ENCODE peak calls at places on chromosomes 12 and 14, in eight cellular contexts. One of them, this sample, is unnamed.

GRCh38 chr12:123614531-123614930 is 12.6 kb downstream of the DDX55 start:
- DNase-seq in pancreas: no peak
- DNase-seq in thoracic aorta: no peak
- DNase-seq in bronchial epithelial cell: peak; percentile 25
- DNase-seq in colonic mucosa: no peak
- DNase-seq in CD8-positive, alpha-beta T cell: no peak
- DNase-seq in right atrium auricular region: no peak
- DNase-seq in fibroblast of lung: peak; percentile 20
- DNase-seq in this sample: no peak

GRCh38 chr14:89660183-89660582 is 243.2 kb upstream of the FOXN3 start:
- DNase-seq in right atrium auricular region: no peak
- DNase-seq in bronchial epithelial cell: no peak
- DNase-seq in colonic mucosa: no peak
- DNase-seq in fibroblast of lung: peak; percentile 29
- DNase-seq in CD8-positive, alpha-beta T cell: no peak
- DNase-seq in pancreas: no peak
- DNase-seq in thoracic aorta: no peak
- DNase-seq in this sample: no peak

GRCh38 chr14:103056322-103057027 is 874 bp downstream of the CDC42BPB start:
- DNase-seq in fibroblast of lung: peak; percentile 64
- DNase-seq in right atrium auricular region: peak; percentile 72
- DNase-seq in bronchial epithelial cell: peak; percentile 30
- DNase-seq in thoracic aorta: no peak
- DNase-seq in colonic mucosa: peak; percentile 79
- DNase-seq in CD8-positive, alpha-beta T cell: no peak
- DNase-seq in pancreas: peak; percentile 87
- DNase-seq in this sample: no peak

GRCh38 chr14:103071544-103072251 is 12.3 kb upstream of the LBHD2 start:
- DNase-seq in thoracic aorta: no peak
- DNase-seq in fibroblast of lung: no peak
- DNase-seq in CD8-positive, alpha-beta T cell: no peak
- DNase-seq in right atrium auricular region: no peak
- DNase-seq in colonic mucosa: peak; percentile 64
- DNase-seq in bronchial epithelial cell: peak; percentile 62
- DNase-seq in pancreas: peak; percentile 62
- DNase-seq in this sample: no peak

GRCh38 chr12:8823565-8824300 is 1.3 kb downstream of the A2ML1 start:
- DNase-seq in fibroblast of lung: peak; percentile 33
- DNase-seq in colonic mucosa: no peak
- DNase-seq in bronchial epithelial cell: no peak
- DNase-seq in pancreas: no peak
- DNase-seq in thoracic aorta: no peak
- DNase-seq in right atrium auricular region: no peak
- DNase-seq in CD8-positive, alpha-beta T cell: no peak
- DNase-seq in this sample: no peak

GRCh38 chr14:89767861-89768268 is 186.7 kb downstream of the EFCAB11 start:
- DNase-seq in thoracic aorta: no peak
- DNase-seq in CD8-positive, alpha-beta T cell: peak; percentile 52
- DNase-seq in pancreas: no peak
- DNase-seq in colonic mucosa: peak; percentile 48
- DNase-seq in right atrium auricular region: no peak
- DNase-seq in fibroblast of lung: peak; percentile 48
- DNase-seq in bronchial epithelial cell: peak; percentile 50
- DNase-seq in this sample: no peak

GRCh38 chr14:77318006-77318553 is 2.6 kb downstream of the POMT2 start:
- DNase-seq in right atrium auricular region: no peak
- DNase-seq in bronchial epithelial cell: no peak
- DNase-seq in thoracic aorta: no peak
- DNase-seq in colonic mucosa: no peak
- DNase-seq in CD8-positive, alpha-beta T cell: no peak
- DNase-seq in pancreas: no peak
- DNase-seq in fibroblast of lung: no peak
- DNase-seq in this sample: no peak

GRCh38 chr12:9149372-9149771 is 33.7 kb upstream of the A2M start:
- DNase-seq in right atrium auricular region: no peak
- DNase-seq in CD8-positive, alpha-beta T cell: no peak
- DNase-seq in pancreas: no peak
- DNase-seq in thoracic aorta: no peak
- DNase-seq in colonic mucosa: no peak
- DNase-seq in fibroblast of lung: no peak
- DNase-seq in bronchial epithelial cell: peak; percentile 20
- DNase-seq in this sample: no peak

GRCh38 chr12:115203661-115204060 is 519.7 kb upstream of the TBX3 start:
- DNase-seq in bronchial epithelial cell: no peak
- DNase-seq in thoracic aorta: no peak
- DNase-seq in right atrium auricular region: no peak
- DNase-seq in CD8-positive, alpha-beta T cell: no peak
- DNase-seq in fibroblast of lung: peak; percentile 82
- DNase-seq in pancreas: no peak
- DNase-seq in colonic mucosa: no peak
- DNase-seq in this sample: no peak

GRCh38 chr12:131989021-131989420 is 39.3 kb downstream of the EP400 start:
- DNase-seq in CD8-positive, alpha-beta T cell: no peak
- DNase-seq in colonic mucosa: no peak
- DNase-seq in bronchial epithelial cell: no peak
- DNase-seq in pancreas: no peak
- DNase-seq in right atrium auricular region: no peak
- DNase-seq in thoracic aorta: no peak
- DNase-seq in fibroblast of lung: no peak
- DNase-seq in this sample: no peak

GRCh38 chr12:110846615-110847566 is at the start of gene CCDC63:
- DNase-seq in CD8-positive, alpha-beta T cell: peak; percentile 11
- DNase-seq in thoracic aorta: no peak
- DNase-seq in right atrium auricular region: peak; percentile 63
- DNase-seq in bronchial epithelial cell: no peak
- DNase-seq in fibroblast of lung: peak; percentile 55
- DNase-seq in colonic mucosa: peak; percentile 55
- DNase-seq in pancreas: peak; percentile 77
- DNase-seq in this sample: no peak

GRCh38 chr14:101891471-101891870 is 72.9 kb upstream of the DYNC1H1 start:
- DNase-seq in fibroblast of lung: no peak
- DNase-seq in bronchial epithelial cell: no peak
- DNase-seq in pancreas: no peak
- DNase-seq in CD8-positive, alpha-beta T cell: no peak
- DNase-seq in thoracic aorta: no peak
- DNase-seq in colonic mucosa: peak; percentile 12
- DNase-seq in right atrium auricular region: no peak
- DNase-seq in this sample: no peak

DNA sequence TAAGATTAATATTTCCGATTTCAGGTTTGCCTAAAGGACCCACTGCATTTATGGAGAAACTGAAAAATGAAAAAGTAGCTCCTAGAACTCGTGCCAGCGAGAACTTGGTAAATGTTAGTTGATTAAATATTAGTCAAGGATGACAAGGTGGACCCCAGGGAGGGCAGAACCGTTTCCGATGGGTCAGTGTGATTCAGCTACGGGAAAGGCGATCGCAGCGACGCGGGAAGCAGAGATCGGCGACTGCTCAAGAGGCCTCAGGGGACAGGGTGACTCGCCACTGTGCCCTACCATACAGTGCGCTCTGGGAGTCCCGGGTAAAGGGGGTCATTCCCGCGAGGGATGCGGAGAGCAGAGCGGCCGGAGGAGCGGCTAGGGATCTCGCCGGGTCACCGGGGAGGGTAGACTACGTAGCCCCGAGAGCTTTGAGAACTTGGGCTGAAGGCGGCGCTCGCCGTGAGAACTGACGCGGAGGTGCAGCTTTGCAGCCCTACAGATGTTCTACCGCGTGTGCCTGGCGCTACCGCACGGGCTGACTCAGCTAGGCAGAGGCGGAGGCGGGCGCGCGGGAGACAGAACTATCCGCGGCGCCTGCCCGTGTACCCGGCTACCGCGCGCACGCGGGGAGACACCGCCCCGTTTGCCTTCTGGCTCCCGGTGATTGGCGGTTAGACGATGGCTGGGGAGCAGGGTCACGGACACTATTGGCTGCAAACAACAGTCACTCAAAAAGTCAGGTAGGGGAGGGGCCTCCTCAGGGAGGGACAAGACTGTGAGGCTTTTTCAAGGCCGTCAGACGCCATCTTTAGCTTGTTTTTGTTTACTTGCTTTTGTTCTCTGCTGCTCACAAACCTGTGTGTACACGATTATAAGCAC is 3.2 kb downstream of the C14orf93 start:
- DNase-seq in CD8-positive, alpha-beta T cell: peak; percentile 93
- DNase-seq in thoracic aorta: peak; percentile 89
- DNase-seq in pancreas: peak; percentile 96
- DNase-seq in bronchial epithelial cell: peak; percentile 94
- DNase-seq in fibroblast of lung: peak; percentile 96
- DNase-seq in right atrium auricular region: peak; percentile 97
- DNase-seq in colonic mucosa: peak; percentile 97
- DNase-seq in this sample: peak; percentile 98
- TF ChIP-seq CTCF in CD8-positive, alpha-beta T cell: no peak
- TF ChIP-seq CTCF in thoracic aorta: peak; percentile 35
- TF ChIP-seq CTCF in pancreas: no peak
- TF ChIP-seq CTCF in bronchial epithelial cell: peak; percentile 32
- TF ChIP-seq CTCF in fibroblast of lung: peak; percentile 43
- TF ChIP-seq CTCF in right atrium auricular region: no peak
- TF ChIP-seq CTCF in colonic mucosa: no peak
- TF ChIP-seq CTCF in this sample: peak; percentile 65

GRCh38 chr14:44783899-44784298 is 177.8 kb downstream of the KLHL28 start:
- DNase-seq in right atrium auricular region: no peak
- DNase-seq in thoracic aorta: no peak
- DNase-seq in colonic mucosa: no peak
- DNase-seq in pancreas: no peak
- DNase-seq in CD8-positive, alpha-beta T cell: no peak
- DNase-seq in fibroblast of lung: no peak
- DNase-seq in bronchial epithelial cell: no peak
- DNase-seq in this sample: no peak

GRCh38 chr14:44785096-44785495 is 176.7 kb downstream of the KLHL28 start:
- DNase-seq in pancreas: no peak
- DNase-seq in fibroblast of lung: peak; percentile 72
- DNase-seq in CD8-positive, alpha-beta T cell: no peak
- DNase-seq in colonic mucosa: no peak
- DNase-seq in right atrium auricular region: no peak
- DNase-seq in thoracic aorta: no peak
- DNase-seq in bronchial epithelial cell: no peak
- DNase-seq in this sample: no peak

GRCh38 chr14:44782775-44783238 is 178.9 kb downstream of the KLHL28 start:
- DNase-seq in bronchial epithelial cell: no peak
- DNase-seq in fibroblast of lung: peak; percentile 95
- DNase-seq in pancreas: no peak
- DNase-seq in thoracic aorta: no peak
- DNase-seq in colonic mucosa: no peak
- DNase-seq in CD8-positive, alpha-beta T cell: no peak
- DNase-seq in right atrium auricular region: no peak
- DNase-seq in this sample: no peak

GRCh38 chr14:44791730-44792129 is 170.0 kb downstream of the KLHL28 start:
- DNase-seq in bronchial epithelial cell: no peak
- DNase-seq in colonic mucosa: no peak
- DNase-seq in pancreas: no peak
- DNase-seq in thoracic aorta: no peak
- DNase-seq in CD8-positive, alpha-beta T cell: no peak
- DNase-seq in fibroblast of lung: peak; percentile 48
- DNase-seq in right atrium auricular region: no peak
- DNase-seq in this sample: no peak

DNA sequence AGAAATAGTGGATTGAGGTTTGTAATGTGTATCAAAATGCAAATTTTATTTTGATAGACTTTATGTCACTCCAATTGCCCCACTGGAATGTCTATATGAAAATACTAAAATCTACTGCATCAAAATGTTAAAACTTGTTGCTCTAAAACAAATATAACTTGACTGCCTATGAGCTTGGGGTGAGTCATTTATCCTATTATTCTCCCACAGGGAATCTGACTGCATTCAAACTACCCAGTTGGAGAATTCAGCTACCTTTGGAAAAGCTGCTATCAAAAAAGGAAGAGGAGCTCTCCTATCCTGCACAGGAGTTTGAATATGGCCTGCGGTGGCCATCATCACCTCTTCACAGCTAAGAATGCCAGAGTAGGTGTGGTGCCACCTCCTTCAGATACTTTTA is 173.1 kb downstream of the KLHL28 start:
- DNase-seq in pancreas: no peak
- DNase-seq in right atrium auricular region: no peak
- DNase-seq in fibroblast of lung: no peak
- DNase-seq in bronchial epithelial cell: no peak
- DNase-seq in thoracic aorta: no peak
- DNase-seq in colonic mucosa: no peak
- DNase-seq in CD8-positive, alpha-beta T cell: no peak
- DNase-seq in this sample: no peak
- H3K27me3 ChIP-seq in pancreas: no peaks in the 10 kb centered on the region
- H3K27me3 ChIP-seq in right atrium auricular region: no peaks in the 10 kb centered on the region
- H3K27me3 ChIP-seq in fibroblast of lung: no peaks in the 10 kb centered on the region
- H3K27me3 ChIP-seq in bronchial epithelial cell: no peaks in the 10 kb centered on the region
- H3K27me3 ChIP-seq in thoracic aorta: no peaks in the 10 kb centered on the region
- H3K27me3 ChIP-seq in colonic mucosa: no peaks in the 10 kb centered on the region
- H3K27me3 ChIP-seq in CD8-positive, alpha-beta T cell: no peaks in the 10 kb centered on the region
- H3K27me3 ChIP-seq in this sample: no peaks in the 10 kb centered on the region

DNA sequence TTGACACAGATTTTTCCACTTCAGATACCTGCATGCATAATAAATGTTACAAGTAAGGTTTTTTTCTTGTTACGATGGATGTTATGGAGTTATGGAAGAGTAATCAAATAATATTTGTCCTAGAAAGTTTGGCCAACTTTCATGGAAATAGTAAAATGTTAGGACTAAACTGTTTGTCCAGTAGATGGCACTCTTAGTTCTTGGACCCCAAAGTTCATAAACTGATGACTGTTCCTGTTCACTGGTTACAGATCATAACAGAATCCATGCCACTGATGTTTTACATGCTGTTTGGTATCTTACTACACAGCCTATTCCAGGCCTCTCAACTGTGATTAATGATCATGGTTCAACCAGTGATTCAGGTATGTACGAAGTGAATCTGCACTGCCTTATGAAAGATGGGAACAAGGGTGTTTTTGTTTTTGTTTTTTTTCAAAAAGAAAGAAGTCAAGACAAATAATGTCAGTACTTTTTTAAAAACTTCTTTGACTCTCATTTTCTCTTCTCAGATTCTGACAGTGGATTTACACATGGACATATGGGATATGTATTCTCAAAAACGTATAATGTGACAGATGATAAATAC is 48.8 kb upstream of the SLCO1C1 start:
- DNase-seq in fibroblast of lung: peak; percentile 51
- DNase-seq in thoracic aorta: no peak
- DNase-seq in bronchial epithelial cell: peak; percentile 43
- DNase-seq in pancreas: no peak
- DNase-seq in right atrium auricular region: no peak
- DNase-seq in CD8-positive, alpha-beta T cell: no peak
- DNase-seq in colonic mucosa: no peak
- DNase-seq in this sample: no peak
- TF ChIP-seq CTCF in fibroblast of lung: peak; percentile 72
- TF ChIP-seq CTCF in thoracic aorta: peak; percentile 59
- TF ChIP-seq CTCF in bronchial epithelial cell: peak; percentile 43
- TF ChIP-seq CTCF in pancreas: peak; percentile 28
- TF ChIP-seq CTCF in right atrium auricular region: peak; percentile 39
- TF ChIP-seq CTCF in CD8-positive, alpha-beta T cell: no peak
- TF ChIP-seq CTCF in colonic mucosa: peak; percentile 26
- TF ChIP-seq CTCF in this sample: peak; percentile 64

GRCh38 chr12:27334052-27334720 is 1.6 kb downstream of the BMAL2 start:
- DNase-seq in thoracic aorta: no peak
- DNase-seq in pancreas: no peak
- DNase-seq in CD8-positive, alpha-beta T cell: no peak
- DNase-seq in bronchial epithelial cell: peak; percentile 46
- DNase-seq in fibroblast of lung: no peak
- DNase-seq in colonic mucosa: no peak
- DNase-seq in right atrium auricular region: no peak
- DNase-seq in this sample: no peak
- H3K27me3 ChIP-seq in thoracic aorta: no peaks in the 10 kb centered on the region
- H3K27me3 ChIP-seq in pancreas: no peaks in the 10 kb centered on the region
- H3K27me3 ChIP-seq in CD8-positive, alpha-beta T cell: peaks cover 5% of the 10 kb centered on the region
- H3K27me3 ChIP-seq in bronchial epithelial cell: no peaks in the 10 kb centered on the region
- H3K27me3 ChIP-seq in fibroblast of lung: no peaks in the 10 kb centered on the region
- H3K27me3 ChIP-seq in colonic mucosa: no peaks in the 10 kb centered on the region
- H3K27me3 ChIP-seq in right atrium auricular region: no peaks in the 10 kb centered on the region
- H3K27me3 ChIP-seq in this sample: no peaks in the 10 kb centered on the region

GRCh38 chr14:37709419-37710195 is 114.2 kb downstream of the TTC6 start:
- DNase-seq in thoracic aorta: no peak
- DNase-seq in pancreas: no peak
- DNase-seq in right atrium auricular region: no peak
- DNase-seq in CD8-positive, alpha-beta T cell: no peak
- DNase-seq in colonic mucosa: no peak
- DNase-seq in fibroblast of lung: peak; percentile 17
- DNase-seq in bronchial epithelial cell: peak; percentile 45
- DNase-seq in this sample: no peak
- TF ChIP-seq CTCF in thoracic aorta: no peak
- TF ChIP-seq CTCF in pancreas: no peak
- TF ChIP-seq CTCF in right atrium auricular region: peak; percentile 15
- TF ChIP-seq CTCF in CD8-positive, alpha-beta T cell: no peak
- TF ChIP-seq CTCF in colonic mucosa: no peak
- TF ChIP-seq CTCF in fibroblast of lung: peak; percentile 52
- TF ChIP-seq CTCF in bronchial epithelial cell: peak; percentile 29
- TF ChIP-seq CTCF in this sample: peak; percentile 52